ENCODE peak calls at places on chromosomes 3 and 15, in ten cellular contexts. O is upper lobe of right lung, X is stomach, D is fibroblast of lung, N is IMR-90, H is NT2/D1, S is sigmoid colon, E is mammary epithelial cell, Y is pancreas, Q is MM.1S. W is an unnamed sample.

GRCh38 chr3:12345141-12345561 is 56.3 kb downstream of the PPARG start:
- DNase-seq in H (no peak), Y (no peak), N (peak; percentile 62), S (no peak), D (peak; percentile 68), X (no peak), E (peak; percentile 77), Q (no peak), O (no peak), W (no peak)

GRCh38 chr3:119302697-119303630 is 8.8 kb downstream of the ARHGAP31 start:
- DNase-seq in Q (no peak), S (no peak), D (no peak), X (no peak), N (no peak), H (no peak), E (no peak), O (no peak), Y (no peak), W (no peak)

GRCh38 chr15:45048784-45049631 is 26.0 kb downstream of the SORD start:
- DNase-seq in O (no peak), E (no peak), N (peak; percentile 40), Y (no peak), S (no peak), X (no peak), H (no peak), D (peak; percentile 59), Q (peak; percentile 7), W (no peak)

GRCh38 chr15:70379938-70380337 is 282.2 kb upstream of the TLE3 start:
- DNase-seq in E (no peak), Y (no peak), S (peak; percentile 53), Q (no peak), N (no peak), X (no peak), H (no peak), D (no peak), O (peak; percentile 32), W (no peak)

GRCh38 chr3:107767897-107768605 is 245.3 kb downstream of the BBX start:
- DNase-seq in X (no peak), Y (no peak), Q (no peak), O (no peak), H (no peak), E (no peak), S (no peak), D (no peak), N (no peak), W (no peak)

GRCh38 chr15:85615930-85616329 is 178.8 kb downstream of the KLHL25 start:
- DNase-seq in E (peak; percentile 84), D (peak; percentile 50), N (peak; percentile 52), Y (no peak), X (no peak), H (peak; percentile 38), S (no peak), Q (peak; percentile 56), O (no peak), W (no peak)

GRCh38 chr3:185613016-185613415 is 26.9 kb downstream of the SENP2 start:
- DNase-seq in E (no peak), Q (no peak), D (no peak), Y (no peak), S (no peak), N (no peak), X (no peak), H (no peak), O (no peak), W (no peak)

GRCh38 chr3:54822206-54822605 is 105.7 kb downstream of the LRTM1 start:
- DNase-seq in E (peak; percentile 69), O (no peak), Q (no peak), H (no peak), N (peak; percentile 59), X (no peak), S (no peak), D (peak; percentile 72), Y (no peak), W (no peak)

GRCh38 chr3:129812589-129812988 is 80.9 kb downstream of the TMCC1 start:
- DNase-seq in N (no peak), X (no peak), S (no peak), E (no peak), Y (no peak), O (no peak), Q (no peak), D (no peak), H (no peak), W (no peak)

GRCh38 chr3:37571269-37571668 is 290.4 kb upstream of the CTDSPL start:
- DNase-seq in H (no peak), Q (no peak), N (no peak), S (no peak), D (peak; percentile 5), O (no peak), E (no peak), Y (no peak), X (no peak), W (no peak)

GRCh38 chr3:109187390-109187789 is 50.9 kb downstream of the C3orf85 start:
- DNase-seq in Y (no peak), E (no peak), X (no peak), D (no peak), N (no peak), S (no peak), O (no peak), H (no peak), Q (no peak), W (no peak)

GRCh38 chr3:83941990-83942710 is 1016.6 kb upstream of the CADM2 start:
- DNase-seq in D (no peak), H (no peak), O (no peak), S (no peak), Y (no peak), X (no peak), N (no peak), Q (no peak), E (no peak), W (no peak)

DNA sequence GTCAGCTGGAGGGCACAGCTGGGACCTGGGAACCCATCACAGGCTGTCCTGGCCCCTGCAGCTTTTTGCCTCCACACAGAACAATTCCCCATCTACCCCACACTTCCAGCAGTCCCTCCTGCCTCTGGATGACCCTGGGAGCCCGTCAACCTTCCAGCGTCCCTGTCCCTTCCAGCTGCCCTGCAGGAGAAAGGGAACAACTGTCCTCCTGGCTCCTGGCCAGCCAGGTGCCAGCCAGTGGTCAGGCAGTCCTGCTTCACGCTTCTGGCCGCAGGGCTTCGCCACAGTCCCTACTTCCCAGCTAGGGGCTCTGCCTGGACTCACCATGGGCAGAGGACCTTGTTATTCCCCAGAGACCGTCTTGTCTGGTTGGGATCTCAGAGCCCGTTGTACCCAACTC is 27.1 kb downstream of the LINGO1 start:
- DNase-seq in E (no peak), S (no peak), D (no peak), Y (no peak), O (no peak), X (no peak), N (no peak), Q (no peak), H (no peak), W (no peak)
- H3K36me3 ChIP-seq in E (no peaks in the 10 kb centered on the region), S (no peaks in the 10 kb centered on the region), D (no peaks in the 10 kb centered on the region), Y (no peaks in the 10 kb centered on the region), O (no peaks in the 10 kb centered on the region), X (no peaks in the 10 kb centered on the region), N (no peaks in the 10 kb centered on the region), Q (no peaks in the 10 kb centered on the region), H (no peaks in the 10 kb centered on the region), W (no peaks in the 10 kb centered on the region)

DNA sequence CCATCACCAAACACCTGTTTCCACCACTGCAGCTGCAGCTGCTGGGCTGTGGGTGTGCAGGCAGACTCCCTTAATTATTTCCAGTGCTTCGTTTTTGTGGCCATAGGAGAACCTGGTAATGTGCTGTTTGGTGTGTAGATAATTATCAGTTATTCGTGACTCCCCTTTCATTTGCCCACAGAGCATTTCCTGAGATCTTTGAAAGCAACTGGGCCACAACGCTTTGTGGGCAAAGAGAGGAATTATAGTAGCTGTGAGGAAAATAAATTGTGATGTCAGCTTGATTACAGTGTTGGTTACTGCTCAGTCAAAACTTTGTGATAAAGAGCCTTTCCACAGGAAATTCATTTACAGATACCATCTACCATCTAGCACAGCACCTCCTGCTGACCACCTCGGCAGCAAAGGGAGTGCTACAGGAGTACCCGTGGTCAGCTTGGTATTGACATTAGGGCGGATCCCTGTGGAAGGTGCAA is 193.3 kb upstream of the SLCO3A1 start:
- DNase-seq in E (no peak), N (no peak), Y (no peak), O (no peak), D (no peak), Q (no peak), H (no peak), X (no peak), S (no peak), W (no peak)
- H3K27me3 ChIP-seq in E (peaks cover 3% of the 10 kb centered on the region), N (no peaks in the 10 kb centered on the region), Y (no peaks in the 10 kb centered on the region), O (no peaks in the 10 kb centered on the region), D (no peaks in the 10 kb centered on the region), Q (no peaks in the 10 kb centered on the region), H (no peaks in the 10 kb centered on the region), X (peaks cover 12% of the 10 kb centered on the region), S (peaks cover 8% of the 10 kb centered on the region), W (peaks cover 9% of the 10 kb centered on the region)

GRCh38 chr15:25236861-25237155 is 202.0 kb downstream of the UBE3A start:
- DNase-seq in E (no peak), X (no peak), Q (no peak), S (peak; percentile 58), Y (no peak), O (no peak), H (no peak), N (no peak), D (no peak), W (no peak)

GRCh38 chr15:25234831-25235230 is 204.0 kb downstream of the UBE3A start:
- DNase-seq in E (no peak), D (no peak), Q (no peak), O (no peak), Y (no peak), N (no peak), H (no peak), X (no peak), S (no peak), W (no peak)

GRCh38 chr15:25233766-25234350 is 205.0 kb downstream of the UBE3A start:
- DNase-seq in D (no peak), E (no peak), H (no peak), S (no peak), Q (no peak), O (no peak), X (no peak), Y (no peak), N (no peak), W (no peak)

GRCh38 chr15:25236143-25236860 is 202.5 kb downstream of the UBE3A start:
- DNase-seq in E (no peak), N (no peak), Y (peak; percentile 25), S (peak; percentile 30), D (no peak), H (no peak), O (peak; percentile 22), Q (no peak), X (no peak), W (no peak)

GRCh38 chr15:25235391-25235790 is 203.4 kb downstream of the UBE3A start:
- DNase-seq in Y (no peak), S (no peak), O (no peak), H (no peak), N (no peak), Q (no peak), E (no peak), D (no peak), X (no peak), W (no peak)
- H3K9me3 ChIP-seq in Y (no peaks in the 10 kb centered on the region), S (no peaks in the 10 kb centered on the region), O (no peaks in the 10 kb centered on the region), H (no peaks in the 10 kb centered on the region), N (peaks cover 72% of the 10 kb centered on the region), Q (no peaks in the 10 kb centered on the region), E (peaks cover 69% of the 10 kb centered on the region), D (no peaks in the 10 kb centered on the region), X (no peaks in the 10 kb centered on the region), W (no peaks in the 10 kb centered on the region)

DNA sequence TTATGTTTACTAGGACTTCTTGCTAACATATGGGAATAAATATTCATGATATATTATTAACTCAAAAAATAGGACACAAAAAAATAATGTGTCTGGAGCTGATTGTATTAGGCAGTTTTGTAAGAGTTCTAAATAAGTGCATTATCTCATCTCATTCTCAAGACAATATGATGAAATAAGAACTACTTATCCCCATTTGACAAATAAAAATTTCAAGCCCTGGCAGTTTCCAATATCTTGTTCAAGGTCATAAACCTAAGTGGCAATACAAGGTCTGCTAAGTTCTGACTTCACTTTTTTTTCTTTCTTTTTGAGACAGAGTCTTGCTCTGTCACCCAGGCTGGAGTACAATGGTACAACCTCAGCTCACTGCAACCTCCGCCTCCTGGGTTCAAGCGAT is 18.3 kb downstream of the RPN1 start:
- DNase-seq in H (no peak), Y (no peak), S (no peak), N (no peak), X (no peak), Q (no peak), D (no peak), O (no peak), E (no peak), W (no peak)
- H3K36me3 ChIP-seq in H (peaks cover 89% of the 10 kb centered on the region), Y (no peaks in the 10 kb centered on the region), S (peaks cover 39% of the 10 kb centered on the region), N (peaks cover 40% of the 10 kb centered on the region), X (peaks cover 48% of the 10 kb centered on the region), Q (peaks cover 19% of the 10 kb centered on the region), D (peaks cover 11% of the 10 kb centered on the region), O (peaks cover 88% of the 10 kb centered on the region), E (peaks cover 37% of the 10 kb centered on the region), W (peaks cover 84% of the 10 kb centered on the region)

W was measured in MG63.